ENCODE peak calls at places on chromosomes 5 and 9, in five cellular contexts. X is tibial nerve, Y is RWPE2, C is transverse colon, V is GM06990. Q is an unnamed sample. For H3K36me3, the result is how much of the 10 kb centered on the place peaks cover.

GRCh38 chr5:4642525-4642924 is 497.6 kb upstream of the ADAMTS16 start:
- DNase-seq in V (no peak), Y (no peak), X (no peak), C (no peak), Q (no peak)

GRCh38 chr5:132816554-132816953 is 3.5 kb downstream of the SOWAHA start:
- DNase-seq in Y (no peak), X (no peak), C (no peak), V (no peak), Q (no peak)

GRCh38 chr5:3348576-3349535 is 246.8 kb upstream of the IRX1 start:
- DNase-seq in C (no peak), Y (peak), X (no peak), V (no peak), Q (no peak)

GRCh38 chr5:38651806-38652205 is 95.4 kb upstream of the LIFR start:
- DNase-seq in V (no peak), C (no peak), X (no peak), Y (no peak), Q (no peak)

GRCh38 chr9:116471093-116471906 is 215.8 kb upstream of the TRIM32 start:
- DNase-seq in C (no peak), V (no peak), Y (no peak), X (peak), Q (peak)

GRCh38 chr5:96391921-96392320 is 41.1 kb downstream of the PCSK1 start:
- DNase-seq in X (no peak), C (no peak), V (no peak), Y (no peak), Q (no peak)

GRCh38 chr5:491119-491855 is 33.0 kb downstream of the SLC9A3 start:
- DNase-seq in V (no peak), C (no peak), Y (no peak), X (no peak), Q (no peak)

GRCh38 chr5:14400085-14400484 is 181.5 kb upstream of the OTULINL start:
- DNase-seq in V (no peak), Y (no peak), X (no peak), C (no peak), Q (no peak)

GRCh38 chr5:113250341-113250953 is 184.3 kb downstream of the TSSK1B start:
- DNase-seq in V (no peak), Y (no peak), C (peak), X (peak), Q (no peak)

GRCh38 chr5:142404046-142404477 is 79.2 kb upstream of the SPRY4 start:
- DNase-seq in V (no peak), C (no peak), X (no peak), Y (no peak), Q (no peak)

GRCh38 chr9:124054671-124055212 is 43.2 kb downstream of the LHX2 start:
- DNase-seq in Y (no peak), C (no peak), X (no peak), V (peak), Q (no peak)

GRCh38 chr9:12426198-12426864 is 266.9 kb upstream of the TYRP1 start:
- DNase-seq in C (no peak), X (no peak), V (no peak), Y (no peak), Q (no peak)

GRCh38 chr9:119951090-119951489 is 581.9 kb upstream of the BRINP1 start:
- DNase-seq in C (no peak), Y (no peak), X (no peak), V (no peak), Q (no peak)

GRCh38 chr5:177312649-177313181 is 1.0 kb upstream of the MXD3 start:
- DNase-seq in C (peak), V (peak), X (no peak), Y (no peak), Q (no peak)

GRCh38 chr5:99879791-99880511 is 655.2 kb upstream of the FAM174A start:
- DNase-seq in Y (no peak), C (no peak), X (no peak), V (no peak), Q (no peak)

GRCh38 chr9:70658765-70659164 is 244.3 kb upstream of the KLF9 start:
- DNase-seq in C (no peak), X (no peak), V (no peak), Y (no peak), Q (no peak)

GRCh38 chr5:54547711-54548250 is 30.2 kb downstream of the SNX18 start:
- DNase-seq in Y (no peak), X (peak), V (no peak), C (peak), Q (peak)

GRCh38 chr5:180370861-180371641 is 17.9 kb upstream of the GFPT2 start:
- DNase-seq in C (no peak), V (no peak), Y (no peak), X (no peak), Q (no peak)

GRCh38 chr5:26060212-26060611 is 978.2 kb downstream of the CDH9 start:
- DNase-seq in C (no peak), X (no peak), V (no peak), Y (no peak), Q (no peak)

DNA sequence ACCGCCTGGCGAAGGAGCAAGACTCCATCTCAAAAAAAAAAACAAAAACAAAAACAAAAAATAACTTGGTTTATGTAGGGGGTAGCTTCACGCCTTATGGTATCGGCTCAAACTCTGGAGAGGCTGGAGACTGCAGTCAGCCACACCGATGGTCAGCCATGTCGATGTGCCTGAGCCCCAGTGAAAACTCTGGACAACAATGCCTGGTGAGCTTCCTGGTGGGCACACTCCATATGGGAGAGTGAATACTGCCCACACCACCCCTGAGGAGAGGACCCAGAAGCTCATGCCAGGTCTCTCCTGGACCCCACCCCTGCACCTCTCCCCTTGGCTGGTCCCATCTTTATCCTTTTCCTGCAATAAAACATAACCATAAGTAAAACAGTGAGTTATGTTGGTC is 19.6 kb downstream of the IPPK start:
- DNase-seq in X (no peak), V (no peak), Y (no peak), C (no peak), Q (no peak)
- H3K4me3 ChIP-seq in X (no peak), V (no peak), Y (no peak), C (no peak), Q (no peak)

GRCh38 chr5:63963080-63963735 is 963 bp upstream of the HTR1A start:
- DNase-seq in Y (no peak), C (peak), V (no peak), X (peak), Q (peak)
- TF ChIP-seq CTCF in Y (peak), C (peak), V (peak), X (no peak), Q (no peak)

GRCh38 chr5:127367912-127368468 is 77.4 kb downstream of the MEGF10 start:
- DNase-seq in C (no peak), V (no peak), Y (no peak), X (no peak), Q (no peak)

GRCh38 chr5:127369772-127370171 is 79.2 kb downstream of the MEGF10 start:
- DNase-seq in X (no peak), Y (no peak), V (no peak), C (no peak), Q (no peak)

GRCh38 chr5:127363403-127363802 is 72.8 kb downstream of the MEGF10 start:
- DNase-seq in X (no peak), Y (no peak), C (no peak), V (no peak), Q (no peak)

GRCh38 chr5:127367029-127367428 is 76.4 kb downstream of the MEGF10 start:
- DNase-seq in V (no peak), C (no peak), Y (no peak), X (no peak), Q (no peak)
- H3K36me3 ChIP-seq in V (under half), C (under half), Y (under half), X (under half), Q (under half)

GRCh38 chr5:57539281-57539701 is 56.7 kb upstream of the ACTBL2 start:
- DNase-seq in C (no peak), X (no peak), Y (no peak), V (no peak), Q (no peak)
- H3K4me3 ChIP-seq in C (no peak), X (no peak), Y (no peak), V (no peak), Q (no peak)

DNA sequence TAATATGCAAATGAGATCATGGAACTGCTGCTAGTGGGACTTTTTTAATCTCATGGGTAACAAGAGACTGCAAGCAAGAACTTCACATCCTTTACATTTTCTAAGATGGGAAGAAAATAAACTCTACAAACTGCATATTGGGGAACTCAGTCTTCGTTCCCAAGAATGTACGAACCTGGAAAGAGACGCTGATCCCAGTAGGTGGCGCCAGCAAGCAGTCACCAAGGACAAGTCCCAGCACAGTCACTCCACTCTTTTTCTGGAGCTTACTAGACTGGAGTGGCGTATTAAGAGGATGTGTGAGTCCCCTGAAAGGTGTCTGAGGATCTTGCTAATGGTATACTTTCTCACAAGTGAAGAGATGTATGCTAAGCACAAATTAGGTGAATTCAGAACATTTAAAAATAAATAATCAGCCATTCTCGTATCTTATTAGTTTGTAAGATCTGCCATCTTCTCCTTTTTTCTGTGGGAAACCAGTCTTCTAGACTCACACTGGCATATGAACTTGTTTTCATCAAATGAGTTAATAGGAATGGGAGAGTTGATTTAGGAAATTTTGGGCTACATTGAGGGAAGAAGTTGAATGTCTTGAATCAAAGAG is 16.0 kb upstream of the PUM3 start:
- DNase-seq in Y (no peak), V (no peak), X (peak), C (peak), Q (peak)
- TF ChIP-seq CTCF in Y (peak), V (peak), X (no peak), C (peak), Q (peak)

GRCh38 chr5:135342227-135342859 is 56.7 kb downstream of the MACROH2A1 start:
- DNase-seq in X (no peak), V (no peak), Y (no peak), C (no peak), Q (no peak)
- H3K36me3 ChIP-seq in X (under half), V (under half), Y (half or more), C (under half), Q (under half)

GRCh38 chr5:173281910-173282309 is 46.3 kb downstream of the STC2 start:
- DNase-seq in X (no peak), C (no peak), V (no peak), Y (no peak), Q (no peak)

GRCh38 chr5:173278172-173278571 is 43.2 kb upstream of the NKX2-5 start:
- DNase-seq in V (no peak), Y (no peak), X (no peak), C (no peak), Q (no peak)

GRCh38 chr5:173278641-173279040 is 43.6 kb upstream of the NKX2-5 start:
- DNase-seq in V (no peak), X (no peak), C (no peak), Y (no peak), Q (no peak)

GRCh38 chr5:173282916-173283315 is 45.3 kb downstream of the STC2 start:
- DNase-seq in C (no peak), X (no peak), V (no peak), Y (no peak), Q (no peak)

DNA sequence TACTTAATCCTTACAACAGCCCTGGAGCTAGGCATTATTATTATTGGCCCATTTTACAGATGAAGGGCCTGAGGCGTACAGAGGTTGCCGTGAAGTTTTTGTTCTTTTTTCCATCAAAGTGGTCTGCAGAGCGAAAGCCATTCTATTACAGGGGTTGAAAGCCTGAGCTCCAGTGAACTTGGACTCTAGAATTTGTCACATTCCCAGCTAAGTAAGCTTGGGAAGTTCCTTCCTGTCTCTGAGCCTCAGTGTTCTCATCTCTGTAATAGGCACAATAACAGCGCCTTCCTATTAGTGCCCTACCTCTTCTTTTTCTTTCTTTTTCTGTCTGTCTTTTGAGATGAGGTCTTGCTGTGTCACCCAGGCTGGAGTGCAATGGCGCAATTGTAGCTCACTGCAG is 44.2 kb upstream of the NKX2-5 start:
- DNase-seq in V (no peak), C (no peak), Y (no peak), X (no peak), Q (no peak)
- H3K4me3 ChIP-seq in V (no peak), C (no peak), Y (no peak), X (no peak), Q (no peak)

GRCh38 chr9:133953976-133954709 is 38.0 kb downstream of the VAV2 start:
- DNase-seq in C (no peak), X (no peak), V (peak), Y (no peak), Q (no peak)

GRCh38 chr9:133956520-133957076 is 35.5 kb downstream of the VAV2 start:
- DNase-seq in C (no peak), V (peak), Y (no peak), X (no peak), Q (no peak)

GRCh38 chr9:133957328-133957727 is 34.8 kb downstream of the VAV2 start:
- DNase-seq in Y (no peak), V (peak), C (no peak), X (no peak), Q (no peak)

GRCh38 chr9:133954862-133955529 is 37.1 kb downstream of the VAV2 start:
- DNase-seq in C (no peak), X (no peak), Y (no peak), V (peak), Q (no peak)

GRCh38 chr9:133955821-133956411 is 36.2 kb downstream of the VAV2 start:
- DNase-seq in V (peak), C (peak), X (no peak), Y (no peak), Q (no peak)
- TF ChIP-seq CTCF in V (peak), C (no peak), X (no peak), Y (no peak), Q (no peak)

Q was measured in lung.